ENCODE peak calls at places on chromosomes 11 and 22, in four cellular contexts. One of them, this sample, is unnamed.

GRCh38 chr11:114262681-114263509 is 33.3 kb upstream of the NNMT start:
- DNase-seq in Panc1: no peak
- DNase-seq in K562: peak; percentile 56
- DNase-seq in HepG2: peak; percentile 44
- DNase-seq in this sample: peak; percentile 26

GRCh38 chr22:20957118-20957690 is 9.9 kb upstream of the AIFM3 start:
- DNase-seq in K562: no peak
- DNase-seq in Panc1: no peak
- DNase-seq in HepG2: no peak
- DNase-seq in this sample: no peak

GRCh38 chr22:17751596-17751995 is 22.7 kb downstream of the BID start:
- DNase-seq in Panc1: no peak
- DNase-seq in K562: no peak
- DNase-seq in HepG2: no peak
- DNase-seq in this sample: no peak

GRCh38 chr11:17845431-17845881 is 110.9 kb downstream of the KCNC1 start:
- DNase-seq in K562: no peak
- DNase-seq in Panc1: no peak
- DNase-seq in HepG2: no peak
- DNase-seq in this sample: no peak

GRCh38 chr11:73271936-73272679 is at the start of gene P2RY6:
- DNase-seq in HepG2: peak; percentile 75
- DNase-seq in K562: peak; percentile 33
- DNase-seq in Panc1: no peak
- DNase-seq in this sample: no peak

GRCh38 chr11:72317982-72318381 is 74.0 kb upstream of the PHOX2A start:
- DNase-seq in HepG2: no peak
- DNase-seq in K562: no peak
- DNase-seq in Panc1: no peak
- DNase-seq in this sample: no peak

GRCh38 chr11:57405271-57405890 is 14.9 kb upstream of the PRG2 start:
- DNase-seq in HepG2: no peak
- DNase-seq in K562: no peak
- DNase-seq in Panc1: no peak
- DNase-seq in this sample: no peak

GRCh38 chr22:43446881-43447280 is 35.1 kb downstream of the MPPED1 start:
- DNase-seq in HepG2: no peak
- DNase-seq in K562: no peak
- DNase-seq in Panc1: no peak
- DNase-seq in this sample: no peak

GRCh38 chr11:30429550-30429949 is 106.6 kb downstream of the ARL14EP start:
- DNase-seq in HepG2: no peak
- DNase-seq in Panc1: no peak
- DNase-seq in K562: no peak
- DNase-seq in this sample: no peak

GRCh38 chr11:44305643-44306468 is 4.1 kb downstream of the ALX4 start:
- DNase-seq in HepG2: no peak
- DNase-seq in Panc1: no peak
- DNase-seq in K562: no peak
- DNase-seq in this sample: no peak

GRCh38 chr22:45334068-45334467 is 24.3 kb downstream of the FAM118A start:
- DNase-seq in HepG2: no peak
- DNase-seq in Panc1: no peak
- DNase-seq in K562: no peak
- DNase-seq in this sample: no peak

DNA sequence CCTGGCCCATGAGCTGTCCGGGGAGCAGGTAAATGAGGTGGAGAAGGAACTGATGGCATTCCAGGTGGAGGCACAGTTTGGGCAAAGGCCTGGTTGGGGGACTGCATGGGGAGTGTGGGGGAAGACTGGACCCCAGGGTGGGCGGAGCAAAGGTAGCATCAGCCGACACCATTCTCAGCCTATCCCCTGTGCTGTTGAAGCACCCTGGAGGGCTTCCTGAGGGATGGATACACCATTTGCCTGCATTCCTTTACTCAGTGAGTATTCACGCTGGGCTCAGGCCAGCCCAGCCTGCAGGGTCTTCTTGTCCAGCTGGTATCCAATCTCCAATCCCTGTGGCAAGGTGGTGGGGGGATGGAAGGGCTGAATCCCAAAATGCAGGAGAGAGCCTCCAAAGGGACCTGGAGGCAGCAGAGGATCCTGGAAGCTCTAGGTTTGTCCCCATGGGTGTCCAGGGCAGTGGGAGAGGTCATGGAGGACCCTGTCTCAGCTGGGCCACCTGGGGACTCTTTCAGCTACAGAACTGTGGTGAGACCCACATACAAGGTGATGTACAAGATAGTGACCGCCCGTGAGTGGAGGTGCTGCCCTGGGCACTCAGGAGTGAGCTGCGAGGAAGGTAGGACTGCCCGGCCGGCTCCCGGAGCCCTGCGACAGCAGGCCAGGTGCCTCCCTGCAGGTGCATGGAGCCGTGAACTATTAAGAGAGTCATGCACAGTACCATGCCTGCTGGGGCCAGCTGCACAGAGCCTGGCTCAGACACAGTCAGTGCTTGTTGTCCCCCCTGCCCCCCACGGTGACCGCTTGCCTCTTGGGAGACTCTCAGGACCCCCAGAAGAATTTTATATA is 9.5 kb downstream of the EMID1 start:
- DNase-seq in Panc1: no peak
- DNase-seq in K562: no peak
- DNase-seq in HepG2: no peak
- DNase-seq in this sample: no peak
- TF ChIP-seq TCF7L2 in Panc1: no peak
- TF ChIP-seq TCF7L2 in K562: no peak
- TF ChIP-seq TCF7L2 in HepG2: no peak
- TF ChIP-seq TCF7L2 in this sample: no peak

GRCh38 chr11:691710-692590 is 3.1 kb downstream of the DEAF1 start:
- DNase-seq in K562: no peak
- DNase-seq in HepG2: no peak
- DNase-seq in Panc1: no peak
- DNase-seq in this sample: no peak

GRCh38 chr11:688681-689080 is 6.3 kb downstream of the DEAF1 start:
- DNase-seq in Panc1: no peak
- DNase-seq in HepG2: no peak
- DNase-seq in K562: no peak
- DNase-seq in this sample: no peak

GRCh38 chr11:689630-690029 is 5.4 kb downstream of the DEAF1 start:
- DNase-seq in Panc1: no peak
- DNase-seq in K562: no peak
- DNase-seq in HepG2: no peak
- DNase-seq in this sample: no peak

GRCh38 chr11:692824-693414 is 2.1 kb downstream of the DEAF1 start:
- DNase-seq in HepG2: no peak
- DNase-seq in Panc1: no peak
- DNase-seq in K562: no peak
- DNase-seq in this sample: no peak

GRCh38 chr11:690738-691633 is 4.0 kb downstream of the DEAF1 start:
- DNase-seq in Panc1: no peak
- DNase-seq in HepG2: no peak
- DNase-seq in K562: no peak
- DNase-seq in this sample: no peak
- TF ChIP-seq TCF7L2 in Panc1: no peak
- TF ChIP-seq TCF7L2 in HepG2: no peak
- TF ChIP-seq TCF7L2 in K562: no peak
- TF ChIP-seq TCF7L2 in this sample: no peak

DNA sequence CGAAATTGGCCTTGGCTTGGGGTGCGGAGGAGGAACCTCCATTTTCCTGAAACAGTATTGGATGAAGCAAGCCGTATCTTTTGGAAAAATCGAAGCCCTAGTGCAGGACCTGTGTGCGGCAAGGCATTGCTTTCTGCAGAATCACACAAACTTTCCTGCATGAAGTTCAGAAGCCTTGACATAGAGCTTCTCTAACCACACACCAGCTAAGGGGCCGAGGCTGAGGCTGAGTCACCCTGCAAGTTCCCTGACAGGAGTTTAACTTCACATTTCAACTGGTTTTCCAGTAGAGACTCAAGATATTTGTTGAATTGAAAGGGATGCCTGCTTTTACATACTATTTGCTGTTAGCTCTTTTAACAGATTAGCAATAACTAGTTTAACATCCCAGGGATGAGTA is 67.8 kb downstream of the TCF20 start:
- DNase-seq in HepG2: no peak
- DNase-seq in Panc1: no peak
- DNase-seq in K562: no peak
- DNase-seq in this sample: no peak
- TF ChIP-seq TCF7L2 in HepG2: no peak
- TF ChIP-seq TCF7L2 in Panc1: no peak
- TF ChIP-seq TCF7L2 in K562: no peak
- TF ChIP-seq TCF7L2 in this sample: no peak

GRCh38 chr22:46576556-46577351 is 39.3 kb upstream of the CELSR1 start:
- DNase-seq in HepG2: no peak
- DNase-seq in K562: peak; percentile 88
- DNase-seq in Panc1: no peak
- DNase-seq in this sample: no peak
- TF ChIP-seq TCF7L2 in HepG2: no peak
- TF ChIP-seq TCF7L2 in K562: no peak
- TF ChIP-seq TCF7L2 in Panc1: no peak
- TF ChIP-seq TCF7L2 in this sample: peak; percentile 30

DNA sequence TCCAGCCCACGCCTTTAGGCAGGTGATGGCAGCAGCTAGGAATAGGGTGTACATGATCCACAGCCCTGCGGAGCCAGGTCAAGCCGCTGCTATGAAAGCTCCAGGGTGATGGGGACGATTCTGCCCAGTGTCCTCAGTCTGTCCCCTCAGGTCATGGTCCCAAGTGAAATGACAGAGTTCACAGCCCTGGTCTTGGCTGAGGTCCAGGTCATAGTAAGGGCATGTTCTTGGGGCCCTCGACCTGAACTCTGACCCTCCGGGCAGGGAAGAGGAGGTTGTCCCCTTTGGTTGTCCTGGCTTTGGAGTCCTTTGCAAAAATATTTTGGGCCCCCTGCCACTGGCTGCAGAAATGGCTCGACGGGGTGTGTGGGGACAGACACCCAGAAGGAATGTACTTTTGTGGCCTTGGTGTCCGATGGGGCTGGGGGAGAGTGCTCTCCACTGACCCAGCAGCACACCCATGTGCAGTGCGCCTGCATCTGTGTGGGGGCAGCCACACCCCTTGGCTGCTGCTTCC is 7.3 kb downstream of the C22orf31 start:
- DNase-seq in K562: no peak
- DNase-seq in HepG2: no peak
- DNase-seq in Panc1: no peak
- DNase-seq in this sample: no peak
- TF ChIP-seq TCF7L2 in K562: no peak
- TF ChIP-seq TCF7L2 in HepG2: no peak
- TF ChIP-seq TCF7L2 in Panc1: no peak
- TF ChIP-seq TCF7L2 in this sample: no peak

DNA sequence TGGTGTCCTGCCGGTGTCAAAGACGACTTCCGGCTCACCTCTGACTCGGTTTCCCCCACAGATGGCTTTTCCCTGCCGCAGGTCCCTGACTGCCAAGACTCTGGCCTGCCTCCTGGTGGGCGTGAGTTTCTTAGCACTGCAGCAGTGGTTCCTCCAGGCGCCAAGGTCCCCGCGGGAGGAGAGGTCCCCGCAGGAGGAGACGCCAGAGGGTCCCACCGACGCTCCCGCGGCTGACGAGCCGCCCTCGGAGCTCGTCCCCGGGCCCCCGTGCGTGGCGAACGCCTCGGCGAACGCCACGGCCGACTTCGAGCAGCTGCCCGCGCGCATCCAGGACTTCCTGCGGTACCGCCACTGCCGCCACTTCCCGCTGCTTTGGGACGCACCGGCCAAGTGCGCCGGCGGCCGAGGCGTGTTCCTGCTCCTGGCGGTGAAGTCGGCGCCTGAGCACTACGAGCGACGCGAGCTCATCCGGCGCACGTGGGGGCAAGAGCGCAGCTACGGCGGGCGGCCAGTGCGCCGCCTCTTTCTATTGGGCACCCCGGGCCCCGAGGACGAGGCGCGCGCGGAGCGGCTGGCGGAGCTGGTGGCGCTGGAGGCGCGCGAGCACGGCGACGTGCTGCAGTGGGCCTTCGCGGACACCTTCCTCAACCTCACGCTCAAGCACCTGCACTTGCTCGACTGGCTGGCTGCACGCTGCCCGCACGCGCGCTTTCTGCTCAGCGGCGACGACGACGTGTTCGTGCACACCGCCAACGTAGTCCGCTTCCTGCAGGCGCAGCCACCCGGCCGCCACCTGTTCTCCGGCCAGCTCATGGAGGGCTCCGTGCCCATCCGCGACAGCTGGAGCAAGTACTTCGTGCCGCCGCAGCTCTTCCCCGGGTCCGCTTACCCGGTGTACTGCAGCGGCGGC is 5.5 kb downstream of the B3GNT6 start:
- DNase-seq in HepG2: no peak
- DNase-seq in K562: no peak
- DNase-seq in Panc1: no peak
- DNase-seq in this sample: no peak
- TF ChIP-seq TCF7L2 in HepG2: no peak
- TF ChIP-seq TCF7L2 in K562: no peak
- TF ChIP-seq TCF7L2 in Panc1: no peak
- TF ChIP-seq TCF7L2 in this sample: no peak

GRCh38 chr11:120254788-120255518 is 15.0 kb downstream of the POU2F3 start:
- DNase-seq in Panc1: no peak
- DNase-seq in HepG2: no peak
- DNase-seq in K562: no peak
- DNase-seq in this sample: no peak
- TF ChIP-seq TCF7L2 in Panc1: no peak
- TF ChIP-seq TCF7L2 in HepG2: no peak
- TF ChIP-seq TCF7L2 in K562: no peak
- TF ChIP-seq TCF7L2 in this sample: no peak

GRCh38 chr11:26227311-26227710 is 104.6 kb upstream of the ANO3 start:
- DNase-seq in HepG2: peak; percentile 4
- DNase-seq in Panc1: peak; percentile 65
- DNase-seq in K562: no peak
- DNase-seq in this sample: no peak
- TF ChIP-seq TCF7L2 in HepG2: no peak
- TF ChIP-seq TCF7L2 in Panc1: no peak
- TF ChIP-seq TCF7L2 in K562: no peak
- TF ChIP-seq TCF7L2 in this sample: no peak